ENCODE peak calls at places on chromosome 15, in five cellular contexts. One of them, this sample, is unnamed.

GRCh38 chr15:52568569-52569243 is at the start of gene ARPP19:
- DNase-seq in SK-N-SH: peak
- DNase-seq in IMR-90: peak
- DNase-seq in H1: peak
- DNase-seq in WTC11: peak
- DNase-seq in this sample: peak

GRCh38 chr15:40279437-40280141 is 3.3 kb downstream of the ANKRD63 start:
- DNase-seq in SK-N-SH: peak
- DNase-seq in IMR-90: no peak
- DNase-seq in H1: peak
- DNase-seq in WTC11: peak
- DNase-seq in this sample: peak

GRCh38 chr15:47364671-47365141 is 352.6 kb upstream of the SEMA6D start:
- DNase-seq in SK-N-SH: peak
- DNase-seq in IMR-90: no peak
- DNase-seq in H1: no peak
- DNase-seq in WTC11: no peak
- DNase-seq in this sample: no peak

GRCh38 chr15:35854398-35854797 is 308.4 kb upstream of the DPH6 start:
- DNase-seq in SK-N-SH: no peak
- DNase-seq in IMR-90: no peak
- DNase-seq in H1: no peak
- DNase-seq in WTC11: no peak
- DNase-seq in this sample: no peak

GRCh38 chr15:39381517-39381916 is 199.4 kb upstream of the THBS1 start:
- DNase-seq in SK-N-SH: no peak
- DNase-seq in IMR-90: no peak
- DNase-seq in H1: no peak
- DNase-seq in WTC11: no peak
- DNase-seq in this sample: no peak

GRCh38 chr15:60787737-60788513 is 309.0 kb upstream of the ICE2 start:
- DNase-seq in SK-N-SH: no peak
- DNase-seq in IMR-90: no peak
- DNase-seq in H1: no peak
- DNase-seq in WTC11: peak
- DNase-seq in this sample: no peak

GRCh38 chr15:85793641-85794597 is 806 bp downstream of the KLHL25 start:
- DNase-seq in SK-N-SH: peak
- DNase-seq in IMR-90: peak
- DNase-seq in H1: no peak
- DNase-seq in WTC11: peak
- DNase-seq in this sample: no peak

GRCh38 chr15:55897560-55898336 is 95.7 kb downstream of the NEDD4 start:
- DNase-seq in SK-N-SH: peak
- DNase-seq in IMR-90: peak
- DNase-seq in H1: peak
- DNase-seq in WTC11: peak
- DNase-seq in this sample: peak

GRCh38 chr15:99213187-99213811 is 36.1 kb downstream of the TTC23 start:
- DNase-seq in SK-N-SH: peak
- DNase-seq in IMR-90: peak
- DNase-seq in H1: peak
- DNase-seq in WTC11: peak
- DNase-seq in this sample: peak

GRCh38 chr15:43212299-43212698 is 8.5 kb downstream of the EPB42 start:
- DNase-seq in SK-N-SH: peak
- DNase-seq in IMR-90: no peak
- DNase-seq in H1: no peak
- DNase-seq in WTC11: no peak
- DNase-seq in this sample: no peak

GRCh38 chr15:88077249-88077810 is 179.2 kb downstream of the NTRK3 start:
- DNase-seq in SK-N-SH: no peak
- DNase-seq in IMR-90: no peak
- DNase-seq in H1: no peak
- DNase-seq in WTC11: no peak
- DNase-seq in this sample: no peak

GRCh38 chr15:67511606-67512005 is 9.3 kb upstream of the C15orf61 start:
- DNase-seq in SK-N-SH: no peak
- DNase-seq in IMR-90: peak
- DNase-seq in H1: no peak
- DNase-seq in WTC11: no peak
- DNase-seq in this sample: no peak

GRCh38 chr15:34802371-34802770 is 7.0 kb upstream of the ACTC1 start:
- DNase-seq in SK-N-SH: no peak
- DNase-seq in IMR-90: no peak
- DNase-seq in H1: no peak
- DNase-seq in WTC11: no peak
- DNase-seq in this sample: no peak

GRCh38 chr15:90529369-90530249 is at the start of gene CRTC3:
- DNase-seq in SK-N-SH: peak
- DNase-seq in IMR-90: peak
- DNase-seq in H1: peak
- DNase-seq in WTC11: peak
- DNase-seq in this sample: peak

GRCh38 chr15:101295607-101296225 is 668 bp upstream of the SNRPA1 start:
- DNase-seq in SK-N-SH: no peak
- DNase-seq in IMR-90: peak
- DNase-seq in H1: no peak
- DNase-seq in WTC11: no peak
- DNase-seq in this sample: no peak

GRCh38 chr15:66622677-66623076 is 56.9 kb upstream of the LCTL start:
- DNase-seq in SK-N-SH: no peak
- DNase-seq in IMR-90: no peak
- DNase-seq in H1: no peak
- DNase-seq in WTC11: no peak
- DNase-seq in this sample: no peak

GRCh38 chr15:93948728-93949127 is 282.6 kb upstream of the MCTP2 start:
- DNase-seq in SK-N-SH: no peak
- DNase-seq in IMR-90: no peak
- DNase-seq in H1: no peak
- DNase-seq in WTC11: no peak
- DNase-seq in this sample: no peak

GRCh38 chr15:83282859-83283812 is 1.3 kb downstream of the BNC1 start:
- DNase-seq in SK-N-SH: peak
- DNase-seq in IMR-90: no peak
- DNase-seq in H1: peak
- DNase-seq in WTC11: peak
- DNase-seq in this sample: no peak

GRCh38 chr15:68052431-68052830 is 1.7 kb upstream of the PIAS1 start:
- DNase-seq in SK-N-SH: no peak
- DNase-seq in IMR-90: peak
- DNase-seq in H1: no peak
- DNase-seq in WTC11: no peak
- DNase-seq in this sample: no peak

GRCh38 chr15:98920091-98920880 is 87.3 kb downstream of the PGPEP1L start:
- DNase-seq in SK-N-SH: no peak
- DNase-seq in IMR-90: no peak
- DNase-seq in H1: no peak
- DNase-seq in WTC11: no peak
- DNase-seq in this sample: no peak

GRCh38 chr15:66929843-66930242 is 135.6 kb upstream of the SMAD3 start:
- DNase-seq in SK-N-SH: no peak
- DNase-seq in IMR-90: no peak
- DNase-seq in H1: no peak
- DNase-seq in WTC11: no peak
- DNase-seq in this sample: no peak

GRCh38 chr15:43420876-43421275 is 50.0 kb downstream of the TUBGCP4 start:
- DNase-seq in SK-N-SH: no peak
- DNase-seq in IMR-90: no peak
- DNase-seq in H1: no peak
- DNase-seq in WTC11: no peak
- DNase-seq in this sample: no peak

GRCh38 chr15:40098489-40099261 is 10.0 kb downstream of the BMF start:
- DNase-seq in SK-N-SH: peak
- DNase-seq in IMR-90: peak
- DNase-seq in H1: no peak
- DNase-seq in WTC11: no peak
- DNase-seq in this sample: peak

GRCh38 chr15:99427668-99428361 is 138.0 kb upstream of the MEF2A start:
- DNase-seq in SK-N-SH: no peak
- DNase-seq in IMR-90: no peak
- DNase-seq in H1: no peak
- DNase-seq in WTC11: no peak
- DNase-seq in this sample: no peak

GRCh38 chr15:66946578-66947164 is 118.7 kb upstream of the SMAD3 start:
- DNase-seq in SK-N-SH: peak
- DNase-seq in IMR-90: peak
- DNase-seq in H1: peak
- DNase-seq in WTC11: peak
- DNase-seq in this sample: peak

GRCh38 chr15:45449387-45449786 is 71.0 kb upstream of the GATM start:
- DNase-seq in SK-N-SH: no peak
- DNase-seq in IMR-90: no peak
- DNase-seq in H1: no peak
- DNase-seq in WTC11: no peak
- DNase-seq in this sample: no peak

GRCh38 chr15:45121706-45122417 is 7.7 kb downstream of the DUOXA2 start:
- DNase-seq in SK-N-SH: no peak
- DNase-seq in IMR-90: peak
- DNase-seq in H1: no peak
- DNase-seq in WTC11: no peak
- DNase-seq in this sample: peak

GRCh38 chr15:40340740-40341400 is at the start of gene CCDC9B:
- DNase-seq in SK-N-SH: peak
- DNase-seq in IMR-90: peak
- DNase-seq in H1: peak
- DNase-seq in WTC11: no peak
- DNase-seq in this sample: peak

GRCh38 chr15:73959012-73959581 is 32.8 kb downstream of the LOXL1 start:
- DNase-seq in SK-N-SH: no peak
- DNase-seq in IMR-90: no peak
- DNase-seq in H1: no peak
- DNase-seq in WTC11: no peak
- DNase-seq in this sample: no peak

DNA sequence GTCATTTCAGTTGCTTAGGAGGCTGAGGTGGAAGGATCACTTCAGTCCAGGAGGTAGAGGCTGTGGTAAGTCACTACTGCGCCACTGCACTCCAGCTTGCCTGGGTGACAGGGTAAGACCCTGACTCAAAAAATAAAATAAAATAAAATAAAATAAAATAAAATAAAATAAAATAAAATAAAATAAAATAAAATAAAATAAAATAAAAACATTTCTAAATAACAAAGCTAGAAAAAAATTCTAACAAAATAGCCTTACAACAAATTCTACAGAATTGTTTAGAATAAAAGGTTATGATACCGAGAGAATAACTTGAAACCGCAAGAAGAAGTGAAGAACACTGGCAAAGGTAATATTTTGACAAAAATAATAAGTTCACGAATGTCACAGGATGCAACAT is 794.3 kb downstream of the NR2F2 start:
- DNase-seq in SK-N-SH: no peak
- DNase-seq in IMR-90: no peak
- DNase-seq in H1: no peak
- DNase-seq in WTC11: no peak
- DNase-seq in this sample: no peak
- TF ChIP-seq CTCF in SK-N-SH: no peak
- TF ChIP-seq CTCF in IMR-90: no peak
- TF ChIP-seq CTCF in H1: no peak
- TF ChIP-seq CTCF in WTC11: no peak
- TF ChIP-seq CTCF in this sample: no peak

GRCh38 chr15:72195101-72195511 is 2.5 kb downstream of the GRAMD2A start:
- DNase-seq in SK-N-SH: no peak
- DNase-seq in IMR-90: no peak
- DNase-seq in H1: no peak
- DNase-seq in WTC11: no peak
- DNase-seq in this sample: no peak
- TF ChIP-seq USF2 in SK-N-SH: no peak
- TF ChIP-seq USF2 in IMR-90: no peak
- TF ChIP-seq USF2 in H1: no peak
- TF ChIP-seq USF2 in WTC11: no peak
- TF ChIP-seq USF2 in this sample: no peak

GRCh38 chr15:75785771-75786563 is 57.3 kb upstream of the UBE2Q2 start:
- DNase-seq in SK-N-SH: peak
- DNase-seq in IMR-90: no peak
- DNase-seq in H1: peak
- DNase-seq in WTC11: peak
- DNase-seq in this sample: peak
- TF ChIP-seq CTCF in SK-N-SH: peak
- TF ChIP-seq CTCF in IMR-90: peak
- TF ChIP-seq CTCF in H1: peak
- TF ChIP-seq CTCF in WTC11: no peak
- TF ChIP-seq CTCF in this sample: no peak

GRCh38 chr15:57708047-57708446 is 1.5 kb downstream of the POLR2M start:
- DNase-seq in SK-N-SH: no peak
- DNase-seq in IMR-90: peak
- DNase-seq in H1: no peak
- DNase-seq in WTC11: no peak
- DNase-seq in this sample: no peak
- TF ChIP-seq USF2 in SK-N-SH: no peak
- TF ChIP-seq USF2 in IMR-90: no peak
- TF ChIP-seq USF2 in H1: no peak
- TF ChIP-seq USF2 in WTC11: no peak
- TF ChIP-seq USF2 in this sample: no peak

GRCh38 chr15:31615643-31616415 is 289.2 kb downstream of the KLF13 start:
- DNase-seq in SK-N-SH: no peak
- DNase-seq in IMR-90: no peak
- DNase-seq in H1: no peak
- DNase-seq in WTC11: no peak
- DNase-seq in this sample: no peak
- TF ChIP-seq CTCF in SK-N-SH: no peak
- TF ChIP-seq CTCF in IMR-90: no peak
- TF ChIP-seq CTCF in H1: no peak
- TF ChIP-seq CTCF in WTC11: no peak
- TF ChIP-seq CTCF in this sample: no peak

This sample was measured in A549.